ENCODE peak calls at places on chromosomes 1 and 21, in eight cellular contexts. One of them, this sample, is unnamed. For H3K27me3, the result is how much of the 10 kb centered on the place peaks cover.

GRCh38 chr1:192578144-192578909 is 2.8 kb downstream of the RGS1 start:
- DNase-seq in endodermal cell: no peak
- DNase-seq in prostate gland: no peak
- DNase-seq in lung: no peak
- DNase-seq in ovary: no peak
- DNase-seq in tibial nerve: no peak
- DNase-seq in spleen: no peak
- DNase-seq in left ventricle myocardium inferior: no peak
- DNase-seq in this sample: no peak

GRCh38 chr1:83102630-83103071 is 896.3 kb downstream of the TTLL7 start:
- DNase-seq in endodermal cell: no peak
- DNase-seq in prostate gland: no peak
- DNase-seq in lung: no peak
- DNase-seq in ovary: no peak
- DNase-seq in tibial nerve: no peak
- DNase-seq in spleen: no peak
- DNase-seq in left ventricle myocardium inferior: no peak
- DNase-seq in this sample: no peak

GRCh38 chr1:176466514-176466913 is 3.5 kb downstream of the PAPPA2 start:
- DNase-seq in endodermal cell: peak
- DNase-seq in prostate gland: no peak
- DNase-seq in lung: no peak
- DNase-seq in ovary: no peak
- DNase-seq in tibial nerve: no peak
- DNase-seq in spleen: no peak
- DNase-seq in left ventricle myocardium inferior: no peak
- DNase-seq in this sample: no peak

GRCh38 chr1:24085546-24085945 is 26.4 kb downstream of the MYOM3 start:
- DNase-seq in endodermal cell: no peak
- DNase-seq in prostate gland: no peak
- DNase-seq in lung: no peak
- DNase-seq in ovary: no peak
- DNase-seq in tibial nerve: no peak
- DNase-seq in spleen: no peak
- DNase-seq in left ventricle myocardium inferior: no peak
- DNase-seq in this sample: no peak

GRCh38 chr1:30933874-30934252 is 25.3 kb upstream of the SDC3 start:
- DNase-seq in endodermal cell: no peak
- DNase-seq in prostate gland: no peak
- DNase-seq in lung: no peak
- DNase-seq in ovary: no peak
- DNase-seq in tibial nerve: no peak
- DNase-seq in spleen: no peak
- DNase-seq in left ventricle myocardium inferior: no peak
- DNase-seq in this sample: no peak

GRCh38 chr1:41576620-41577019 is 92.1 kb upstream of the EDN2 start:
- DNase-seq in endodermal cell: peak
- DNase-seq in prostate gland: no peak
- DNase-seq in lung: no peak
- DNase-seq in ovary: no peak
- DNase-seq in tibial nerve: no peak
- DNase-seq in spleen: no peak
- DNase-seq in left ventricle myocardium inferior: no peak
- DNase-seq in this sample: no peak

GRCh38 chr21:45767071-45768006 is 123.8 kb downstream of the PCBP3 start:
- DNase-seq in endodermal cell: no peak
- DNase-seq in prostate gland: no peak
- DNase-seq in lung: no peak
- DNase-seq in ovary: no peak
- DNase-seq in tibial nerve: no peak
- DNase-seq in spleen: no peak
- DNase-seq in left ventricle myocardium inferior: no peak
- DNase-seq in this sample: no peak

GRCh38 chr1:220189750-220190347 is 82.4 kb downstream of the RAB3GAP2 start:
- DNase-seq in endodermal cell: no peak
- DNase-seq in prostate gland: no peak
- DNase-seq in lung: no peak
- DNase-seq in ovary: no peak
- DNase-seq in tibial nerve: no peak
- DNase-seq in spleen: no peak
- DNase-seq in left ventricle myocardium inferior: no peak
- DNase-seq in this sample: no peak

GRCh38 chr1:44120398-44120949 is 1.9 kb downstream of the KLF17 start:
- DNase-seq in endodermal cell: no peak
- DNase-seq in prostate gland: no peak
- DNase-seq in lung: no peak
- DNase-seq in ovary: no peak
- DNase-seq in tibial nerve: no peak
- DNase-seq in spleen: no peak
- DNase-seq in left ventricle myocardium inferior: no peak
- DNase-seq in this sample: no peak

GRCh38 chr1:7581754-7582264 is 189.3 kb upstream of the VAMP3 start:
- DNase-seq in endodermal cell: no peak
- DNase-seq in prostate gland: no peak
- DNase-seq in lung: no peak
- DNase-seq in ovary: peak
- DNase-seq in tibial nerve: no peak
- DNase-seq in spleen: peak
- DNase-seq in left ventricle myocardium inferior: no peak
- DNase-seq in this sample: no peak

GRCh38 chr1:102919659-102920058 is 188.7 kb downstream of the COL11A1 start:
- DNase-seq in endodermal cell: no peak
- DNase-seq in prostate gland: no peak
- DNase-seq in lung: no peak
- DNase-seq in ovary: no peak
- DNase-seq in tibial nerve: no peak
- DNase-seq in spleen: no peak
- DNase-seq in left ventricle myocardium inferior: no peak
- DNase-seq in this sample: no peak

GRCh38 chr1:77287535-77287934 is 5.7 kb downstream of the AK5 start:
- DNase-seq in endodermal cell: no peak
- DNase-seq in prostate gland: no peak
- DNase-seq in lung: no peak
- DNase-seq in ovary: no peak
- DNase-seq in tibial nerve: no peak
- DNase-seq in spleen: no peak
- DNase-seq in left ventricle myocardium inferior: no peak
- DNase-seq in this sample: no peak

GRCh38 chr21:23887709-23888303 is 1719.5 kb downstream of the MRPL39 start:
- DNase-seq in endodermal cell: no peak
- DNase-seq in prostate gland: no peak
- DNase-seq in lung: no peak
- DNase-seq in ovary: no peak
- DNase-seq in tibial nerve: no peak
- DNase-seq in spleen: peak
- DNase-seq in left ventricle myocardium inferior: no peak
- DNase-seq in this sample: peak

GRCh38 chr1:20342294-20343148 is 51.8 kb downstream of the VWA5B1 start:
- DNase-seq in endodermal cell: no peak
- DNase-seq in prostate gland: no peak
- DNase-seq in lung: no peak
- DNase-seq in ovary: no peak
- DNase-seq in tibial nerve: no peak
- DNase-seq in spleen: peak
- DNase-seq in left ventricle myocardium inferior: no peak
- DNase-seq in this sample: no peak

GRCh38 chr1:100001462-100001861 is 31.7 kb downstream of the SLC35A3 start:
- DNase-seq in endodermal cell: no peak
- DNase-seq in prostate gland: no peak
- DNase-seq in lung: no peak
- DNase-seq in ovary: no peak
- DNase-seq in tibial nerve: no peak
- DNase-seq in spleen: no peak
- DNase-seq in left ventricle myocardium inferior: no peak
- DNase-seq in this sample: no peak

GRCh38 chr1:241453732-241454131 is 65.8 kb downstream of the FH start:
- DNase-seq in endodermal cell: no peak
- DNase-seq in prostate gland: no peak
- DNase-seq in lung: no peak
- DNase-seq in ovary: no peak
- DNase-seq in tibial nerve: no peak
- DNase-seq in spleen: no peak
- DNase-seq in left ventricle myocardium inferior: no peak
- DNase-seq in this sample: no peak

GRCh38 chr1:29524285-29525065 is 288.2 kb downstream of the PTPRU start:
- DNase-seq in endodermal cell: peak
- DNase-seq in prostate gland: no peak
- DNase-seq in lung: no peak
- DNase-seq in ovary: no peak
- DNase-seq in tibial nerve: no peak
- DNase-seq in spleen: peak
- DNase-seq in left ventricle myocardium inferior: no peak
- DNase-seq in this sample: no peak

DNA sequence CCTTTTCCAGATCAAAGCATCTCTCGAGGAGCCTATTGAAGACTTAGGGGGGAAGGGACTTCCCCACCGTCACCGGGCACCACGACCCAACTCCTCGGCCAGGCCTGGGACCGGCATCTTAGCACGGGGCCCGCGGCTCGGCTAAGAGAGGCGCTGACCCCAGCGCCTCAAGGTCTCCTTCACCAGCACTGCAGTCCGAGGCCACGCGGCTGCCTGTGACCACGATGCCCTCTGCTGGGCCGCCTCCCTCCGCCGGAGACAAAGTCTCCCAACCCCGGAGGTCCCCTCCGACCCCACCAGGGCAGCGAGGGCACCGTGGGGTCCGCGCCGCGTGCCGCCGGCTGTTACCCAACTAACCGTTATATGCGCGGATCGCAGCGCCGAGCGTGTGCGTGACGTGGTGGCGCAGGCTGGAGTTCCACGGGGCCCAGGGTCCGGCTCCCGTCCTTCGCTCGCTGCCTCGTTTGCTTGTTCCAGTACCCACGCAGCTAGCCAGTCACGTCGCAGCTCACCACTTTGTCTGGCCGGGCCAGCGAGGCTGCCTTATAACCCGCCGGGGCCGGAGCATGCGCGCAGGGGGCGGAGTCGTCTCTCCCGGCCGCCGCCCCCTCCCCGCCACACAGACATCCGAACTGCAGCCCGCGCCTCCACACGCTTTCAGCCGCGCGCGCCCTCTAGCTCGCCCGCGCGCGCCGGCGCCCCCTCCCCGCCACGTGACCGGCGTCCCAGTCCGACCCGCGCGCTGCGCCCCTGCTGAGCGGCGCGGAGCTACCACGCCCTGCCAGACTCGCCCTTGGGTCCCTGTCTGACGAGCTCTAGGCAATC is at the start of gene SLC16A1:
- DNase-seq in endodermal cell: peak
- DNase-seq in prostate gland: peak
- DNase-seq in lung: peak
- DNase-seq in ovary: peak
- DNase-seq in tibial nerve: peak
- DNase-seq in spleen: peak
- DNase-seq in left ventricle myocardium inferior: peak
- DNase-seq in this sample: peak
- TF ChIP-seq CTCF in endodermal cell: peak
- TF ChIP-seq CTCF in prostate gland: peak
- TF ChIP-seq CTCF in lung: peak
- TF ChIP-seq CTCF in ovary: peak
- TF ChIP-seq CTCF in tibial nerve: peak
- TF ChIP-seq CTCF in spleen: no peak
- TF ChIP-seq CTCF in left ventricle myocardium inferior: peak
- TF ChIP-seq CTCF in this sample: peak

GRCh38 chr1:34790985-34791384 is 1.8 kb upstream of the GJA4 start:
- DNase-seq in endodermal cell: no peak
- DNase-seq in prostate gland: no peak
- DNase-seq in lung: no peak
- DNase-seq in ovary: no peak
- DNase-seq in tibial nerve: no peak
- DNase-seq in spleen: no peak
- DNase-seq in left ventricle myocardium inferior: peak
- DNase-seq in this sample: no peak
- H3K27me3 ChIP-seq in endodermal cell: under half
- H3K27me3 ChIP-seq in prostate gland: under half
- H3K27me3 ChIP-seq in lung: under half
- H3K27me3 ChIP-seq in ovary: under half
- H3K27me3 ChIP-seq in tibial nerve: under half
- H3K27me3 ChIP-seq in spleen: under half
- H3K27me3 ChIP-seq in left ventricle myocardium inferior: under half
- H3K27me3 ChIP-seq in this sample: under half

DNA sequence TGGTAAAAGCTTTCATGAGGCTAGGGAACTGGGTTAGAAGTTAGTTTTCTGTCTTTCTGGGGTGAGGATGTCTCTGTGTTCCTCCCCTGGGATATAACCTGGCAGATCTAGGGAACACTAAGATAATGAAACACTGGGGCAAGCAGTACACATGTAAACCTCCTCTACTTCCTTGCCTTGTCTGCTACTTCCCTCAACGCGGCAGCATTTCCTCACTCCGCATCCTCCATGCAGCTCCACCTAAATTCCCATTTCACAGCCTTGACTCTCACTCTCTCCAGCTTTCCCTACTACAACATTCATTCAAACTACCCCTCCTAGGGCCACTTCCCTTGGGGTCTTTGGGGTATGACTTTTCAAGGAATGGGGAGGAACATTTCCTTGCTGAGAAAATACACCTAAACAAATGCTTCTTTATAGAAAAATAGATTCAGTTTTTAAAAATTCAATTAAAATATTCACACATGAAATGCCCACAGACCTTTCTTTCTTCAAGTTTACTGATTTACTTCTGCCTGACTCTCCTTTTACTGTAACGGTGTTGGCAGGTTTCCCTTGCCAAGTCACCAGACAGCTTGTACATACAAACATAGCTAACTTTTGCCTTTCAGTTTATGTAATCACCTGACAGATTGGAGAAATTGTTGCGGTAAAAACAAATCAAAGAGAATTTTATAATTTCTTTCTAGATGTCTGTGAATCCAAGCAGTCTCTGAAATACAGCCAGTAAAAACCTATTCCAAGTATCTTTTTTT is 90.1 kb downstream of the TNFSF18 start:
- DNase-seq in endodermal cell: no peak
- DNase-seq in prostate gland: peak
- DNase-seq in lung: no peak
- DNase-seq in ovary: no peak
- DNase-seq in tibial nerve: no peak
- DNase-seq in spleen: no peak
- DNase-seq in left ventricle myocardium inferior: no peak
- DNase-seq in this sample: no peak
- TF ChIP-seq CTCF in endodermal cell: no peak
- TF ChIP-seq CTCF in prostate gland: no peak
- TF ChIP-seq CTCF in lung: no peak
- TF ChIP-seq CTCF in ovary: no peak
- TF ChIP-seq CTCF in tibial nerve: no peak
- TF ChIP-seq CTCF in spleen: no peak
- TF ChIP-seq CTCF in left ventricle myocardium inferior: peak
- TF ChIP-seq CTCF in this sample: no peak

DNA sequence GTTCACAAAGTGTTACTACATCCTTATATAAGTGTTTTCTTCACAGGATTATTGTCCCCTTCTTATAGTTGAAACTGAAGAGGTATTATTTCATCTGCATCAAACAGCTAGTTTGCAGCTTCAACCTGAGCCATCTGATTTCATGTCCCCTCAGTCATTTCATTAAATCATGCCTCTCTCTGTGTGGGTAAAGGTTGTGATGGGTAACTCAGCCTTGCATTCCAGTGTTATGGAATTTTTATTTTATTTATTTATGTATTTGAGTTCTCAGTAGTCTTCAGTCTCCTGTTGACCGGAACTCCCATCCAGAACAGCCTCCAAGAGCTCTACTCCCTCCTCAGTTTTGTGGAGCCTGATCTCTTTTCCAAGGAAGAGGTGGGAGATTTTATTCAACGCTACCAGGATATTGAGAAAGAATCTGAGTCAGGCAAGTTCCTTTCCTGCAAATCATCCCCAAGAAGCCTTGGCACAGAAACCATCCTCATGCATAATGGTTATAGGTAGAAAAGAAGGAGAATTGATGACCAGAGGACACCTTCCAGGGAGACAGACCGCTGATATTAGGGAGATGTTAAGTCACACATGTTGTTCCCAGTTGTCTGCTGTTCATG is 21.8 kb downstream of the CHD1L start:
- DNase-seq in endodermal cell: no peak
- DNase-seq in prostate gland: no peak
- DNase-seq in lung: no peak
- DNase-seq in ovary: no peak
- DNase-seq in tibial nerve: no peak
- DNase-seq in spleen: no peak
- DNase-seq in left ventricle myocardium inferior: no peak
- DNase-seq in this sample: no peak
- H3K27me3 ChIP-seq in endodermal cell: under half
- H3K27me3 ChIP-seq in prostate gland: under half
- H3K27me3 ChIP-seq in lung: under half
- H3K27me3 ChIP-seq in ovary: under half
- H3K27me3 ChIP-seq in tibial nerve: under half
- H3K27me3 ChIP-seq in spleen: under half
- H3K27me3 ChIP-seq in left ventricle myocardium inferior: under half
- H3K27me3 ChIP-seq in this sample: under half

This sample was measured in CD4-positive, alpha-beta T cell.